ENCODE peak calls at places on chromosome 10, in five cellular contexts. F is endothelial cell of umbilical vein; R is C1 segment of cervical spinal cord; M is iPS DF 6.9; J is activated naive CD8-positive, alpha-beta T cell treated with anti-CD3 and anti-CD28 coated beads for 36 hours. E is an unnamed sample.

GRCh38 chr10:43282881-43283280 is 16.0 kb upstream of the RASGEF1A start:
- DNase-seq in F (no peak), R (no peak), M (no peak), J (no peak), E (no peak)

GRCh38 chr10:117223413-117224035 is 17.4 kb upstream of the SLC18A2 start:
- DNase-seq in F (no peak), R (no peak), M (no peak), J (no peak), E (no peak)

GRCh38 chr10:117170244-117170643 is 27.0 kb upstream of the KCNK18 start:
- DNase-seq in F (no peak), R (no peak), M (no peak), J (no peak), E (no peak)

GRCh38 chr10:90740265-90740664 is 117.6 kb downstream of the HTR7 start:
- DNase-seq in F (no peak), R (no peak), M (no peak), J (no peak), E (no peak)

GRCh38 chr10:117550599-117551321 is 8.2 kb downstream of the EMX2 start:
- DNase-seq in F (no peak), R (no peak), M (no peak), J (no peak), E (no peak)

GRCh38 chr10:22679608-22680007 is 34.8 kb downstream of the PIP4K2A start:
- DNase-seq in F (peak), R (no peak), M (no peak), J (no peak), E (no peak)

GRCh38 chr10:86961481-86962091 is 3.2 kb downstream of the SNCG start:
- DNase-seq in F (no peak), R (no peak), M (no peak), J (no peak), E (no peak)

GRCh38 chr10:124174673-124175645 is 81.6 kb upstream of the CHST15 start:
- DNase-seq in F (no peak), R (no peak), M (no peak), J (no peak), E (no peak)

GRCh38 chr10:132362151-132362611 is 30.2 kb downstream of the LRRC27 start:
- DNase-seq in F (no peak), R (no peak), M (no peak), J (no peak), E (no peak)

E was measured in frontal cortex.